ENCODE peak calls at places on chromosomes 13 and 19, in eight cellular contexts. One of them, this sample, is unnamed.

GRCh38 chr19:44748426-44749254 is at the start of gene BCL3:
- DNase-seq in HL-60: no peak
- DNase-seq in H1: no peak
- DNase-seq in suprapubic skin: no peak
- DNase-seq in GM23338: peak; percentile 25
- DNase-seq in upper lobe of left lung: peak; percentile 96
- DNase-seq in stomach: peak; percentile 80
- DNase-seq in GM12891: peak; percentile 68
- DNase-seq in this sample: no peak

GRCh38 chr13:109595466-109595865 is 190.9 kb downstream of the IRS2 start:
- DNase-seq in HL-60: no peak
- DNase-seq in H1: no peak
- DNase-seq in suprapubic skin: no peak
- DNase-seq in GM23338: no peak
- DNase-seq in upper lobe of left lung: no peak
- DNase-seq in stomach: no peak
- DNase-seq in GM12891: no peak
- DNase-seq in this sample: no peak

GRCh38 chr13:71801781-71802180 is 65.2 kb downstream of the DACH1 start:
- DNase-seq in HL-60: no peak
- DNase-seq in H1: no peak
- DNase-seq in suprapubic skin: no peak
- DNase-seq in GM23338: no peak
- DNase-seq in upper lobe of left lung: no peak
- DNase-seq in stomach: no peak
- DNase-seq in GM12891: no peak
- DNase-seq in this sample: no peak

GRCh38 chr13:111548805-111549204 is 228.4 kb downstream of the TEX29 start:
- DNase-seq in HL-60: no peak
- DNase-seq in H1: no peak
- DNase-seq in suprapubic skin: no peak
- DNase-seq in GM23338: no peak
- DNase-seq in upper lobe of left lung: no peak
- DNase-seq in stomach: no peak
- DNase-seq in GM12891: no peak
- DNase-seq in this sample: no peak

GRCh38 chr19:49555600-49556411 is 24.6 kb downstream of the NOSIP start:
- DNase-seq in HL-60: peak; percentile 25
- DNase-seq in H1: peak; percentile 88
- DNase-seq in suprapubic skin: no peak
- DNase-seq in GM23338: peak; percentile 98
- DNase-seq in upper lobe of left lung: peak; percentile 83
- DNase-seq in stomach: peak; percentile 54
- DNase-seq in GM12891: no peak
- DNase-seq in this sample: no peak

GRCh38 chr19:41700381-41701195 is 7.8 kb upstream of the CEACAM5 start:
- DNase-seq in HL-60: no peak
- DNase-seq in H1: no peak
- DNase-seq in suprapubic skin: peak; percentile 43
- DNase-seq in GM23338: no peak
- DNase-seq in upper lobe of left lung: no peak
- DNase-seq in stomach: peak; percentile 16
- DNase-seq in GM12891: no peak
- DNase-seq in this sample: peak; percentile 83

GRCh38 chr13:83827338-83827737 is 54.9 kb downstream of the SLITRK1 start:
- DNase-seq in HL-60: no peak
- DNase-seq in H1: no peak
- DNase-seq in suprapubic skin: no peak
- DNase-seq in GM23338: no peak
- DNase-seq in upper lobe of left lung: no peak
- DNase-seq in stomach: no peak
- DNase-seq in GM12891: no peak
- DNase-seq in this sample: no peak

GRCh38 chr13:93183302-93183701 is 43.3 kb upstream of the GPC6 start:
- DNase-seq in HL-60: no peak
- DNase-seq in H1: peak; percentile 19
- DNase-seq in suprapubic skin: no peak
- DNase-seq in GM23338: peak; percentile 66
- DNase-seq in upper lobe of left lung: no peak
- DNase-seq in stomach: no peak
- DNase-seq in GM12891: no peak
- DNase-seq in this sample: no peak

GRCh38 chr13:33006646-33007045 is 9.6 kb upstream of the KL start:
- DNase-seq in HL-60: no peak
- DNase-seq in H1: no peak
- DNase-seq in suprapubic skin: no peak
- DNase-seq in GM23338: no peak
- DNase-seq in upper lobe of left lung: no peak
- DNase-seq in stomach: no peak
- DNase-seq in GM12891: no peak
- DNase-seq in this sample: no peak

GRCh38 chr13:25249001-25249543 is 38.2 kb downstream of the MTMR6 start:
- DNase-seq in HL-60: peak; percentile 51
- DNase-seq in H1: no peak
- DNase-seq in suprapubic skin: no peak
- DNase-seq in GM23338: peak; percentile 68
- DNase-seq in upper lobe of left lung: no peak
- DNase-seq in stomach: no peak
- DNase-seq in GM12891: peak; percentile 10
- DNase-seq in this sample: no peak

GRCh38 chr19:17555929-17556813 is 722 bp downstream of the COLGALT1 start:
- DNase-seq in HL-60: no peak
- DNase-seq in H1: no peak
- DNase-seq in suprapubic skin: no peak
- DNase-seq in GM23338: peak; percentile 81
- DNase-seq in upper lobe of left lung: no peak
- DNase-seq in stomach: peak; percentile 69
- DNase-seq in GM12891: no peak
- DNase-seq in this sample: no peak

GRCh38 chr13:111216166-111216960 is 101.3 kb downstream of the ARHGEF7 start:
- DNase-seq in HL-60: no peak
- DNase-seq in H1: no peak
- DNase-seq in suprapubic skin: no peak
- DNase-seq in GM23338: peak; percentile 64
- DNase-seq in upper lobe of left lung: peak; percentile 47
- DNase-seq in stomach: peak; percentile 39
- DNase-seq in GM12891: peak; percentile 44
- DNase-seq in this sample: no peak

GRCh38 chr13:108227651-108228272 is 9.6 kb downstream of the ABHD13 start:
- DNase-seq in HL-60: no peak
- DNase-seq in H1: no peak
- DNase-seq in suprapubic skin: no peak
- DNase-seq in GM23338: peak; percentile 43
- DNase-seq in upper lobe of left lung: no peak
- DNase-seq in stomach: no peak
- DNase-seq in GM12891: no peak
- DNase-seq in this sample: no peak

GRCh38 chr19:12159773-12160414 is 3.0 kb upstream of the ZNF136 start:
- DNase-seq in HL-60: no peak
- DNase-seq in H1: no peak
- DNase-seq in suprapubic skin: no peak
- DNase-seq in GM23338: peak; percentile 65
- DNase-seq in upper lobe of left lung: peak; percentile 66
- DNase-seq in stomach: no peak
- DNase-seq in GM12891: no peak
- DNase-seq in this sample: no peak

GRCh38 chr19:42132030-42132628 is at the start of gene POU2F2:
- DNase-seq in HL-60: no peak
- DNase-seq in H1: no peak
- DNase-seq in suprapubic skin: no peak
- DNase-seq in GM23338: peak; percentile 60
- DNase-seq in upper lobe of left lung: peak; percentile 84
- DNase-seq in stomach: peak; percentile 54
- DNase-seq in GM12891: peak; percentile 78
- DNase-seq in this sample: no peak

GRCh38 chr19:39307233-39307821 is 11.1 kb downstream of the IFNL1 start:
- DNase-seq in HL-60: no peak
- DNase-seq in H1: no peak
- DNase-seq in suprapubic skin: peak; percentile 74
- DNase-seq in GM23338: peak; percentile 90
- DNase-seq in upper lobe of left lung: peak; percentile 88
- DNase-seq in stomach: peak; percentile 57
- DNase-seq in GM12891: no peak
- DNase-seq in this sample: no peak

GRCh38 chr13:94176576-94176975 is 302.9 kb downstream of the DCT start:
- DNase-seq in HL-60: no peak
- DNase-seq in H1: no peak
- DNase-seq in suprapubic skin: no peak
- DNase-seq in GM23338: no peak
- DNase-seq in upper lobe of left lung: no peak
- DNase-seq in stomach: no peak
- DNase-seq in GM12891: no peak
- DNase-seq in this sample: no peak

GRCh38 chr13:67736646-67737420 is 506.7 kb upstream of the PCDH9 start:
- DNase-seq in HL-60: no peak
- DNase-seq in H1: peak; percentile 67
- DNase-seq in suprapubic skin: no peak
- DNase-seq in GM23338: peak; percentile 77
- DNase-seq in upper lobe of left lung: no peak
- DNase-seq in stomach: no peak
- DNase-seq in GM12891: no peak
- DNase-seq in this sample: no peak

GRCh38 chr19:46860846-46861690 is at the start of gene ARHGAP35:
- DNase-seq in HL-60: no peak
- DNase-seq in H1: no peak
- DNase-seq in suprapubic skin: peak; percentile 79
- DNase-seq in GM23338: peak; percentile 75
- DNase-seq in upper lobe of left lung: peak; percentile 94
- DNase-seq in stomach: no peak
- DNase-seq in GM12891: peak; percentile 84
- DNase-seq in this sample: no peak

GRCh38 chr13:111407381-111408131 is 87.1 kb downstream of the TEX29 start:
- DNase-seq in HL-60: no peak
- DNase-seq in H1: no peak
- DNase-seq in suprapubic skin: no peak
- DNase-seq in GM23338: no peak
- DNase-seq in upper lobe of left lung: no peak
- DNase-seq in stomach: no peak
- DNase-seq in GM12891: no peak
- DNase-seq in this sample: no peak

GRCh38 chr19:11023016-11023415 is 62.2 kb downstream of the SMARCA4 start:
- DNase-seq in HL-60: no peak
- DNase-seq in H1: no peak
- DNase-seq in suprapubic skin: no peak
- DNase-seq in GM23338: no peak
- DNase-seq in upper lobe of left lung: no peak
- DNase-seq in stomach: no peak
- DNase-seq in GM12891: no peak
- DNase-seq in this sample: no peak

GRCh38 chr19:13718733-13719132 is 45.6 kb upstream of the MRI1 start:
- DNase-seq in HL-60: no peak
- DNase-seq in H1: peak; percentile 29
- DNase-seq in suprapubic skin: no peak
- DNase-seq in GM23338: peak; percentile 55
- DNase-seq in upper lobe of left lung: no peak
- DNase-seq in stomach: no peak
- DNase-seq in GM12891: no peak
- DNase-seq in this sample: no peak
- TF ChIP-seq POLR2AphosphoS5 in HL-60: no peak
- TF ChIP-seq POLR2AphosphoS5 in H1: no peak
- TF ChIP-seq POLR2AphosphoS5 in suprapubic skin: no peak
- TF ChIP-seq POLR2AphosphoS5 in GM23338: no peak
- TF ChIP-seq POLR2AphosphoS5 in upper lobe of left lung: no peak
- TF ChIP-seq POLR2AphosphoS5 in stomach: no peak
- TF ChIP-seq POLR2AphosphoS5 in GM12891: no peak
- TF ChIP-seq POLR2AphosphoS5 in this sample: no peak

GRCh38 chr13:98509271-98510155 is 67.4 kb downstream of the STK24 start:
- DNase-seq in HL-60: peak; percentile 38
- DNase-seq in H1: no peak
- DNase-seq in suprapubic skin: no peak
- DNase-seq in GM23338: no peak
- DNase-seq in upper lobe of left lung: no peak
- DNase-seq in stomach: peak; percentile 66
- DNase-seq in GM12891: no peak
- DNase-seq in this sample: no peak
- TF ChIP-seq POLR2AphosphoS5 in HL-60: peak; percentile 71
- TF ChIP-seq POLR2AphosphoS5 in H1: no peak
- TF ChIP-seq POLR2AphosphoS5 in suprapubic skin: peak; percentile 34
- TF ChIP-seq POLR2AphosphoS5 in GM23338: no peak
- TF ChIP-seq POLR2AphosphoS5 in upper lobe of left lung: peak; percentile 72
- TF ChIP-seq POLR2AphosphoS5 in stomach: no peak
- TF ChIP-seq POLR2AphosphoS5 in GM12891: no peak
- TF ChIP-seq POLR2AphosphoS5 in this sample: peak; percentile 32

GRCh38 chr19:52095172-52096014 is at the start of gene ZNF841:
- DNase-seq in HL-60: peak; percentile 75
- DNase-seq in H1: peak; percentile 82
- DNase-seq in suprapubic skin: peak; percentile 97
- DNase-seq in GM23338: peak; percentile 98
- DNase-seq in upper lobe of left lung: peak; percentile 99
- DNase-seq in stomach: peak; percentile 93
- DNase-seq in GM12891: peak; percentile 71
- DNase-seq in this sample: peak; percentile 98
- TF ChIP-seq POLR2AphosphoS5 in HL-60: peak; percentile 86
- TF ChIP-seq POLR2AphosphoS5 in H1: peak; percentile 82
- TF ChIP-seq POLR2AphosphoS5 in suprapubic skin: peak; percentile 83
- TF ChIP-seq POLR2AphosphoS5 in GM23338: peak; percentile 72
- TF ChIP-seq POLR2AphosphoS5 in upper lobe of left lung: peak; percentile 83
- TF ChIP-seq POLR2AphosphoS5 in stomach: peak; percentile 60
- TF ChIP-seq POLR2AphosphoS5 in GM12891: peak; percentile 79
- TF ChIP-seq POLR2AphosphoS5 in this sample: peak; percentile 89

GRCh38 chr19:3336680-3337523 is 29.5 kb upstream of the NFIC start:
- DNase-seq in HL-60: no peak
- DNase-seq in H1: no peak
- DNase-seq in suprapubic skin: peak; percentile 92
- DNase-seq in GM23338: no peak
- DNase-seq in upper lobe of left lung: peak; percentile 93
- DNase-seq in stomach: peak; percentile 97
- DNase-seq in GM12891: no peak
- DNase-seq in this sample: peak; percentile 97
- TF ChIP-seq POLR2AphosphoS5 in HL-60: no peak
- TF ChIP-seq POLR2AphosphoS5 in H1: no peak
- TF ChIP-seq POLR2AphosphoS5 in suprapubic skin: peak; percentile 77
- TF ChIP-seq POLR2AphosphoS5 in GM23338: no peak
- TF ChIP-seq POLR2AphosphoS5 in upper lobe of left lung: peak; percentile 93
- TF ChIP-seq POLR2AphosphoS5 in stomach: peak; percentile 95
- TF ChIP-seq POLR2AphosphoS5 in GM12891: no peak
- TF ChIP-seq POLR2AphosphoS5 in this sample: peak; percentile 96

This sample was measured in esophagus muscularis mucosa.